ENCODE peak calls at places on chromosomes 11 and 22, in four cellular contexts. V is IMR-90; K is activated CD4-positive, alpha-beta T cell treated with anti-CD3 and anti-CD28 coated beads, Interleukin-2, amount 10 ng/mL, durations not matched to agents 7 days and 5 days; S is skeletal muscle cell. A is an unnamed sample.

GRCh38 chr11:69914286-69915150 is 95.3 kb upstream of the FGF3 start:
- DNase-seq in S (no peak), K (no peak), V (no peak), A (no peak)

GRCh38 chr11:113263458-113264095 is 50.8 kb upstream of the TTC12 start:
- DNase-seq in V (no peak), S (no peak), K (no peak), A (no peak)

GRCh38 chr22:47544696-47545095 is 782.2 kb downstream of the TBC1D22A start:
- DNase-seq in V (no peak), K (no peak), S (no peak), A (no peak)

GRCh38 chr11:2588809-2589537 is 110.8 kb downstream of the KCNQ1OT1 start:
- DNase-seq in S (no peak), V (no peak), K (no peak), A (no peak)

GRCh38 chr22:41415554-41415953 is 31.0 kb downstream of the TOB2 start:
- DNase-seq in S (no peak), V (no peak), K (no peak), A (no peak)

GRCh38 chr22:17920145-17920605 is 104.2 kb downstream of the MICAL3 start:
- DNase-seq in V (peak), K (no peak), S (no peak), A (no peak)

GRCh38 chr11:32893947-32894827 is 1.6 kb downstream of the QSER1 start:
- DNase-seq in V (peak), S (peak), K (peak), A (peak)

GRCh38 chr11:72239849-72240460 is 4.0 kb downstream of the PHOX2A start:
- DNase-seq in S (no peak), V (no peak), K (no peak), A (peak)

GRCh38 chr11:75576017-75576416 is 14.0 kb downstream of the SERPINH1 start:
- DNase-seq in K (no peak), V (no peak), S (no peak), A (no peak)

GRCh38 chr11:71476031-71476430 is 23.0 kb downstream of the NADSYN1 start:
- DNase-seq in S (no peak), K (no peak), V (no peak), A (no peak)

GRCh38 chr11:21928834-21929233 is 264.1 kb upstream of the ANO5 start:
- DNase-seq in S (no peak), V (no peak), K (no peak), A (no peak)

GRCh38 chr11:59807047-59807446 is 3.5 kb downstream of the MRPL16 start:
- DNase-seq in V (no peak), K (no peak), S (no peak), A (no peak)

GRCh38 chr11:108431997-108432396 is 35.3 kb downstream of the C11orf65 start:
- DNase-seq in K (no peak), S (no peak), V (no peak), A (no peak)

GRCh38 chr11:34316347-34317037 is 41.3 kb downstream of the ABTB2 start:
- DNase-seq in V (peak), S (no peak), K (no peak), A (peak)

GRCh38 chr11:85539029-85539689 is 88.0 kb downstream of the DLG2 start:
- DNase-seq in V (no peak), S (no peak), K (no peak), A (no peak)

GRCh38 chr22:27262371-27262770 is 539.2 kb downstream of the MN1 start:
- DNase-seq in S (no peak), K (no peak), V (no peak), A (no peak)

GRCh38 chr11:72812604-72812967 is 1.6 kb upstream of the ATG16L2 start:
- DNase-seq in K (no peak), S (no peak), V (no peak), A (no peak)

GRCh38 chr11:1226981-1227550 is 4.2 kb downstream of the MUC5B start:
- DNase-seq in K (no peak), S (no peak), V (peak), A (peak)

A was measured in ELR.